ENCODE peak calls at places on chromosomes 3 and 15, in nine cellular contexts. One of them, this sample, is unnamed.

GRCh38 chr3:79167651-79168416 is 600.0 kb downstream of the ROBO1 start:
- DNase-seq in psoas muscle: no peak
- DNase-seq in NCI-H1105: no peak
- DNase-seq in SK-MEL-5: no peak
- DNase-seq in cardiac fibroblast: peak
- DNase-seq in Calu3: no peak
- DNase-seq in small intestine: no peak
- DNase-seq in HTR-8/SVneo: peak
- DNase-seq in HT-29: no peak
- DNase-seq in this sample: no peak

GRCh38 chr3:166013073-166013679 is 176.0 kb upstream of the BCHE start:
- DNase-seq in psoas muscle: no peak
- DNase-seq in NCI-H1105: peak
- DNase-seq in SK-MEL-5: peak
- DNase-seq in cardiac fibroblast: peak
- DNase-seq in Calu3: peak
- DNase-seq in small intestine: peak
- DNase-seq in HTR-8/SVneo: peak
- DNase-seq in HT-29: peak
- DNase-seq in this sample: no peak

GRCh38 chr15:85035980-85036379 is 54.3 kb downstream of the PDE8A start:
- DNase-seq in psoas muscle: no peak
- DNase-seq in NCI-H1105: no peak
- DNase-seq in SK-MEL-5: no peak
- DNase-seq in cardiac fibroblast: no peak
- DNase-seq in Calu3: peak
- DNase-seq in small intestine: no peak
- DNase-seq in HTR-8/SVneo: no peak
- DNase-seq in HT-29: peak
- DNase-seq in this sample: no peak

GRCh38 chr3:150450906-150451305 is 42.8 kb downstream of the TSC22D2 start:
- DNase-seq in psoas muscle: no peak
- DNase-seq in NCI-H1105: no peak
- DNase-seq in SK-MEL-5: no peak
- DNase-seq in cardiac fibroblast: peak
- DNase-seq in Calu3: no peak
- DNase-seq in small intestine: no peak
- DNase-seq in HTR-8/SVneo: no peak
- DNase-seq in HT-29: no peak
- DNase-seq in this sample: no peak

GRCh38 chr15:56877591-56877990 is 40.9 kb upstream of the TCF12 start:
- DNase-seq in psoas muscle: no peak
- DNase-seq in NCI-H1105: no peak
- DNase-seq in SK-MEL-5: no peak
- DNase-seq in cardiac fibroblast: peak
- DNase-seq in Calu3: no peak
- DNase-seq in small intestine: no peak
- DNase-seq in HTR-8/SVneo: no peak
- DNase-seq in HT-29: no peak
- DNase-seq in this sample: no peak

GRCh38 chr3:128950223-128950938 is 43.5 kb downstream of the CFAP92 start:
- DNase-seq in psoas muscle: no peak
- DNase-seq in NCI-H1105: no peak
- DNase-seq in SK-MEL-5: peak
- DNase-seq in cardiac fibroblast: peak
- DNase-seq in Calu3: peak
- DNase-seq in small intestine: no peak
- DNase-seq in HTR-8/SVneo: no peak
- DNase-seq in HT-29: peak
- DNase-seq in this sample: no peak

GRCh38 chr15:33028495-33028894 is 166.0 kb downstream of the FMN1 start:
- DNase-seq in psoas muscle: no peak
- DNase-seq in NCI-H1105: no peak
- DNase-seq in SK-MEL-5: no peak
- DNase-seq in cardiac fibroblast: no peak
- DNase-seq in Calu3: no peak
- DNase-seq in small intestine: no peak
- DNase-seq in HTR-8/SVneo: no peak
- DNase-seq in HT-29: no peak
- DNase-seq in this sample: no peak

GRCh38 chr3:193912621-193913178 is 223.2 kb upstream of the HES1 start:
- DNase-seq in psoas muscle: no peak
- DNase-seq in NCI-H1105: no peak
- DNase-seq in SK-MEL-5: no peak
- DNase-seq in cardiac fibroblast: no peak
- DNase-seq in Calu3: no peak
- DNase-seq in small intestine: no peak
- DNase-seq in HTR-8/SVneo: no peak
- DNase-seq in HT-29: no peak
- DNase-seq in this sample: no peak

GRCh38 chr15:68704496-68705021 is 116.1 kb downstream of the ANP32A start:
- DNase-seq in psoas muscle: no peak
- DNase-seq in NCI-H1105: no peak
- DNase-seq in SK-MEL-5: no peak
- DNase-seq in cardiac fibroblast: peak
- DNase-seq in Calu3: peak
- DNase-seq in small intestine: peak
- DNase-seq in HTR-8/SVneo: no peak
- DNase-seq in HT-29: peak
- DNase-seq in this sample: no peak

GRCh38 chr3:190621971-190622370 is 108.1 kb downstream of the IL1RAP start:
- DNase-seq in psoas muscle: no peak
- DNase-seq in NCI-H1105: no peak
- DNase-seq in SK-MEL-5: no peak
- DNase-seq in cardiac fibroblast: no peak
- DNase-seq in Calu3: no peak
- DNase-seq in small intestine: no peak
- DNase-seq in HTR-8/SVneo: no peak
- DNase-seq in HT-29: no peak
- DNase-seq in this sample: no peak

GRCh38 chr3:182861345-182861744 is 68.0 kb downstream of the ATP11B start:
- DNase-seq in psoas muscle: no peak
- DNase-seq in NCI-H1105: no peak
- DNase-seq in SK-MEL-5: no peak
- DNase-seq in cardiac fibroblast: no peak
- DNase-seq in Calu3: no peak
- DNase-seq in small intestine: peak
- DNase-seq in HTR-8/SVneo: no peak
- DNase-seq in HT-29: no peak
- DNase-seq in this sample: no peak

GRCh38 chr3:54649551-54649950 is 278.3 kb downstream of the LRTM1 start:
- DNase-seq in psoas muscle: no peak
- DNase-seq in NCI-H1105: no peak
- DNase-seq in SK-MEL-5: peak
- DNase-seq in cardiac fibroblast: no peak
- DNase-seq in Calu3: no peak
- DNase-seq in small intestine: no peak
- DNase-seq in HTR-8/SVneo: no peak
- DNase-seq in HT-29: no peak
- DNase-seq in this sample: no peak

GRCh38 chr3:141345528-141345927 is 22.8 kb upstream of the ZBTB38 start:
- DNase-seq in psoas muscle: no peak
- DNase-seq in NCI-H1105: no peak
- DNase-seq in SK-MEL-5: no peak
- DNase-seq in cardiac fibroblast: no peak
- DNase-seq in Calu3: no peak
- DNase-seq in small intestine: no peak
- DNase-seq in HTR-8/SVneo: no peak
- DNase-seq in HT-29: no peak
- DNase-seq in this sample: no peak

GRCh38 chr3:50125541-50126286 is 29.4 kb upstream of the SEMA3F start:
- DNase-seq in psoas muscle: peak
- DNase-seq in NCI-H1105: no peak
- DNase-seq in SK-MEL-5: no peak
- DNase-seq in cardiac fibroblast: no peak
- DNase-seq in Calu3: no peak
- DNase-seq in small intestine: no peak
- DNase-seq in HTR-8/SVneo: no peak
- DNase-seq in HT-29: no peak
- DNase-seq in this sample: no peak

GRCh38 chr3:185712337-185712736 is 112.5 kb downstream of the IGF2BP2 start:
- DNase-seq in psoas muscle: no peak
- DNase-seq in NCI-H1105: no peak
- DNase-seq in SK-MEL-5: no peak
- DNase-seq in cardiac fibroblast: peak
- DNase-seq in Calu3: no peak
- DNase-seq in small intestine: no peak
- DNase-seq in HTR-8/SVneo: no peak
- DNase-seq in HT-29: no peak
- DNase-seq in this sample: no peak

GRCh38 chr15:58467121-58467721 is 35.4 kb downstream of the LIPC start:
- DNase-seq in psoas muscle: no peak
- DNase-seq in NCI-H1105: no peak
- DNase-seq in SK-MEL-5: peak
- DNase-seq in cardiac fibroblast: no peak
- DNase-seq in Calu3: peak
- DNase-seq in small intestine: no peak
- DNase-seq in HTR-8/SVneo: no peak
- DNase-seq in HT-29: no peak
- DNase-seq in this sample: no peak

GRCh38 chr3:10169000-10169496 is 4.3 kb downstream of the IRAK2 start:
- DNase-seq in psoas muscle: no peak
- DNase-seq in NCI-H1105: no peak
- DNase-seq in SK-MEL-5: no peak
- DNase-seq in cardiac fibroblast: no peak
- DNase-seq in Calu3: peak
- DNase-seq in small intestine: peak
- DNase-seq in HTR-8/SVneo: no peak
- DNase-seq in HT-29: peak
- DNase-seq in this sample: no peak

GRCh38 chr3:94069242-94069813 is 6.5 kb downstream of the NSUN3 start:
- DNase-seq in psoas muscle: no peak
- DNase-seq in NCI-H1105: peak
- DNase-seq in SK-MEL-5: peak
- DNase-seq in cardiac fibroblast: peak
- DNase-seq in Calu3: no peak
- DNase-seq in small intestine: no peak
- DNase-seq in HTR-8/SVneo: peak
- DNase-seq in HT-29: peak
- DNase-seq in this sample: no peak

GRCh38 chr15:89845305-89845893 is 30.7 kb upstream of the ANPEP start:
- DNase-seq in psoas muscle: no peak
- DNase-seq in NCI-H1105: no peak
- DNase-seq in SK-MEL-5: peak
- DNase-seq in cardiac fibroblast: peak
- DNase-seq in Calu3: peak
- DNase-seq in small intestine: peak
- DNase-seq in HTR-8/SVneo: peak
- DNase-seq in HT-29: peak
- DNase-seq in this sample: no peak

GRCh38 chr15:43150171-43150929 is 17.0 kb downstream of the TMEM62 start:
- DNase-seq in psoas muscle: no peak
- DNase-seq in NCI-H1105: no peak
- DNase-seq in SK-MEL-5: no peak
- DNase-seq in cardiac fibroblast: peak
- DNase-seq in Calu3: no peak
- DNase-seq in small intestine: peak
- DNase-seq in HTR-8/SVneo: peak
- DNase-seq in HT-29: peak
- DNase-seq in this sample: no peak

This sample was measured in GM18507.